ENCODE peak calls at places on chromosome 20, in nine cellular contexts. One of them, this sample, is unnamed.

GRCh38 chr20:33423141-33423834 is 20.3 kb downstream of the SNTA1 start:
- DNase-seq in HepG2: no peak
- DNase-seq in GM23338: no peak
- DNase-seq in fibroblast of lung: peak; percentile 97
- DNase-seq in GM23248: peak; percentile 88
- DNase-seq in K562: peak; percentile 91
- DNase-seq in H1: no peak
- DNase-seq in PC-9: peak; percentile 77
- DNase-seq in hepatocyte: peak; percentile 56
- DNase-seq in this sample: no peak

GRCh38 chr20:10075606-10076005 is 40.8 kb downstream of the ANKEF1 start:
- DNase-seq in PC-9: no peak
- DNase-seq in fibroblast of lung: no peak
- DNase-seq in GM23338: no peak
- DNase-seq in K562: no peak
- DNase-seq in H1: no peak
- DNase-seq in HepG2: no peak
- DNase-seq in hepatocyte: no peak
- DNase-seq in GM23248: no peak
- DNase-seq in this sample: no peak

GRCh38 chr20:46970937-46971630 is 76.4 kb downstream of the EYA2 start:
- DNase-seq in HepG2: peak; percentile 21
- DNase-seq in K562: peak; percentile 34
- DNase-seq in GM23338: peak; percentile 98
- DNase-seq in H1: no peak
- DNase-seq in PC-9: no peak
- DNase-seq in fibroblast of lung: peak; percentile 89
- DNase-seq in GM23248: peak; percentile 86
- DNase-seq in hepatocyte: peak; percentile 82
- DNase-seq in this sample: no peak

GRCh38 chr20:364905-365794 is 15.4 kb upstream of the TRIB3 start:
- DNase-seq in hepatocyte: no peak
- DNase-seq in PC-9: peak; percentile 53
- DNase-seq in H1: no peak
- DNase-seq in fibroblast of lung: no peak
- DNase-seq in HepG2: peak; percentile 68
- DNase-seq in K562: peak; percentile 86
- DNase-seq in GM23338: peak; percentile 32
- DNase-seq in GM23248: peak; percentile 57
- DNase-seq in this sample: no peak

GRCh38 chr20:46307139-46307998 is 929 bp downstream of the CDH22 start:
- DNase-seq in fibroblast of lung: peak; percentile 50
- DNase-seq in H1: peak; percentile 89
- DNase-seq in GM23248: peak; percentile 68
- DNase-seq in hepatocyte: peak; percentile 76
- DNase-seq in GM23338: peak; percentile 92
- DNase-seq in K562: peak; percentile 69
- DNase-seq in PC-9: peak; percentile 55
- DNase-seq in HepG2: peak; percentile 44
- DNase-seq in this sample: peak; percentile 63

GRCh38 chr20:24958506-24959385 is 9.7 kb downstream of the CST7 start:
- DNase-seq in HepG2: no peak
- DNase-seq in K562: no peak
- DNase-seq in fibroblast of lung: no peak
- DNase-seq in hepatocyte: no peak
- DNase-seq in H1: no peak
- DNase-seq in GM23338: no peak
- DNase-seq in PC-9: no peak
- DNase-seq in GM23248: no peak
- DNase-seq in this sample: no peak

GRCh38 chr20:47397652-47398301 is 41.3 kb upstream of the ZMYND8 start:
- DNase-seq in fibroblast of lung: no peak
- DNase-seq in HepG2: no peak
- DNase-seq in GM23338: no peak
- DNase-seq in K562: no peak
- DNase-seq in H1: no peak
- DNase-seq in GM23248: no peak
- DNase-seq in hepatocyte: no peak
- DNase-seq in PC-9: no peak
- DNase-seq in this sample: no peak

GRCh38 chr20:49980140-49981008 is 2.4 kb upstream of the SNAI1 start:
- DNase-seq in hepatocyte: no peak
- DNase-seq in GM23248: peak; percentile 47
- DNase-seq in K562: no peak
- DNase-seq in fibroblast of lung: no peak
- DNase-seq in GM23338: no peak
- DNase-seq in PC-9: no peak
- DNase-seq in H1: no peak
- DNase-seq in HepG2: no peak
- DNase-seq in this sample: no peak

GRCh38 chr20:10536531-10536930 is 101.4 kb downstream of the SLX4IP start:
- DNase-seq in HepG2: peak; percentile 61
- DNase-seq in PC-9: peak; percentile 30
- DNase-seq in hepatocyte: peak; percentile 64
- DNase-seq in GM23338: peak; percentile 77
- DNase-seq in H1: no peak
- DNase-seq in fibroblast of lung: peak; percentile 80
- DNase-seq in K562: no peak
- DNase-seq in GM23248: no peak
- DNase-seq in this sample: peak; percentile 15

GRCh38 chr20:56440346-56441007 is 27.9 kb upstream of the RTF2 start:
- DNase-seq in HepG2: no peak
- DNase-seq in K562: no peak
- DNase-seq in PC-9: no peak
- DNase-seq in H1: no peak
- DNase-seq in GM23338: no peak
- DNase-seq in hepatocyte: no peak
- DNase-seq in fibroblast of lung: no peak
- DNase-seq in GM23248: no peak
- DNase-seq in this sample: peak; percentile 11

GRCh38 chr20:43187476-43188233 is 2.1 kb downstream of the PTPRT start:
- DNase-seq in H1: peak; percentile 90
- DNase-seq in GM23248: peak; percentile 73
- DNase-seq in PC-9: peak; percentile 75
- DNase-seq in HepG2: peak; percentile 57
- DNase-seq in K562: peak; percentile 73
- DNase-seq in GM23338: peak; percentile 65
- DNase-seq in fibroblast of lung: peak; percentile 54
- DNase-seq in hepatocyte: peak; percentile 83
- DNase-seq in this sample: peak; percentile 72

GRCh38 chr20:59434950-59435349 is 134.5 kb downstream of the EDN3 start:
- DNase-seq in K562: no peak
- DNase-seq in PC-9: no peak
- DNase-seq in GM23248: no peak
- DNase-seq in GM23338: no peak
- DNase-seq in H1: no peak
- DNase-seq in HepG2: no peak
- DNase-seq in fibroblast of lung: no peak
- DNase-seq in hepatocyte: no peak
- DNase-seq in this sample: no peak

GRCh38 chr20:62806383-62807050 is 1.9 kb downstream of the OGFR start:
- DNase-seq in GM23338: no peak
- DNase-seq in HepG2: no peak
- DNase-seq in hepatocyte: no peak
- DNase-seq in GM23248: no peak
- DNase-seq in PC-9: no peak
- DNase-seq in fibroblast of lung: no peak
- DNase-seq in K562: no peak
- DNase-seq in H1: no peak
- DNase-seq in this sample: no peak

GRCh38 chr20:62809530-62810428 is 5.1 kb downstream of the OGFR start:
- DNase-seq in HepG2: no peak
- DNase-seq in PC-9: no peak
- DNase-seq in GM23248: no peak
- DNase-seq in fibroblast of lung: no peak
- DNase-seq in hepatocyte: no peak
- DNase-seq in K562: no peak
- DNase-seq in H1: no peak
- DNase-seq in GM23338: no peak
- DNase-seq in this sample: no peak

GRCh38 chr20:62808211-62808865 is 3.7 kb downstream of the OGFR start:
- DNase-seq in HepG2: peak; percentile 66
- DNase-seq in GM23248: peak; percentile 72
- DNase-seq in GM23338: peak; percentile 84
- DNase-seq in fibroblast of lung: peak; percentile 61
- DNase-seq in hepatocyte: peak; percentile 75
- DNase-seq in PC-9: peak; percentile 68
- DNase-seq in K562: peak; percentile 76
- DNase-seq in H1: peak; percentile 97
- DNase-seq in this sample: peak; percentile 52

GRCh38 chr20:62805711-62806382 is 1.2 kb downstream of the OGFR start:
- DNase-seq in fibroblast of lung: peak; percentile 39
- DNase-seq in GM23248: no peak
- DNase-seq in GM23338: no peak
- DNase-seq in hepatocyte: peak; percentile 58
- DNase-seq in H1: no peak
- DNase-seq in K562: peak; percentile 50
- DNase-seq in PC-9: no peak
- DNase-seq in HepG2: peak; percentile 90
- DNase-seq in this sample: no peak

DNA sequence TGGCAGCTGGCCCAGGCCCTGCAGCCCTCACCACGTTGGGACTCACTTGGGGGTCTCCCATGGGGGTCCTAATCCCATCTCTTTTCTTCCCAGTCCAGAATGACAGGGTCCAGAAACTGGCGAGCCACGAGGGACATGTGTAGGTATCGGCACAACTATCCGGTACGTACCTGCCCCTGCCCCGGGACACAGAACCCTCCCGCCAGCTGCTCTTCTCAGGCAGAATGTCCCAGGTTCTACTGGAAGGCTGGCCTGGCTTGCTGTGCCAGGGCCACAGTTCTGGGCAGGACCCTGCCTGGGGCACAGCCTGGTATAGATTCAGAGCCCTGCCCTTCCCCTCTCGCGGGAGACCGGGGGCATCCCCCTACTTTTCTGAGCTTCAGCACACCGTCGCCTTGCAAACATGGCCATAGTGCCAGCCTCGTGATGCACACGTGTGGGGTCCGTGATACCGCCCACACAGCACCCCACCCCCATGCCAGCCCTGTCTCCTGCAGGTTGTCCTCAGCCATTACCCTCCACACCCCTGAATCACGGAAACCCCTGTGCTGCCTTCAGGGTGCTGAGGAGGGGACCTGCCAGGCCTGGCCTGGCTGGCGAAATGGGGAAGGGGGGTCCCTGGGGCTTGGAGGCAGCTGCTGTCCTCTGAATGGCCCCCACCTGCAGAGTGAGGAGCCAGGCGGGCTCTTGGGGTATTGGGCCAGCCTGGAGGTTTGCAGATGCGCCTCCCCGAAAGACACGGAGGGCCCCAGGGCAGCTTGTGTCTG is 3.0 kb downstream of the OGFR start:
- DNase-seq in GM23248: no peak
- DNase-seq in GM23338: no peak
- DNase-seq in PC-9: no peak
- DNase-seq in K562: no peak
- DNase-seq in HepG2: no peak
- DNase-seq in fibroblast of lung: no peak
- DNase-seq in hepatocyte: no peak
- DNase-seq in H1: no peak
- DNase-seq in this sample: no peak
- H4K20me1 ChIP-seq in GM23248: no peaks in the 10 kb centered on the region
- H4K20me1 ChIP-seq in GM23338: peaks cover 7% of the 10 kb centered on the region
- H4K20me1 ChIP-seq in PC-9: peaks cover 43% of the 10 kb centered on the region
- H4K20me1 ChIP-seq in K562: peaks cover 4% of the 10 kb centered on the region
- H4K20me1 ChIP-seq in HepG2: peaks cover 15% of the 10 kb centered on the region
- H4K20me1 ChIP-seq in fibroblast of lung: no peaks in the 10 kb centered on the region
- H4K20me1 ChIP-seq in hepatocyte: peaks cover 36% of the 10 kb centered on the region
- H4K20me1 ChIP-seq in H1: peaks cover 21% of the 10 kb centered on the region
- H4K20me1 ChIP-seq in this sample: no peaks in the 10 kb centered on the region

GRCh38 chr20:51540585-51540984 is 1.9 kb downstream of the NFATC2 start:
- DNase-seq in H1: no peak
- DNase-seq in K562: no peak
- DNase-seq in PC-9: no peak
- DNase-seq in fibroblast of lung: no peak
- DNase-seq in GM23338: no peak
- DNase-seq in GM23248: no peak
- DNase-seq in hepatocyte: no peak
- DNase-seq in HepG2: no peak
- DNase-seq in this sample: no peak

GRCh38 chr20:51541189-51542032 is 1.1 kb downstream of the NFATC2 start:
- DNase-seq in GM23248: peak; percentile 32
- DNase-seq in hepatocyte: peak; percentile 83
- DNase-seq in H1: no peak
- DNase-seq in K562: peak; percentile 92
- DNase-seq in PC-9: peak; percentile 35
- DNase-seq in HepG2: peak; percentile 87
- DNase-seq in GM23338: peak; percentile 29
- DNase-seq in fibroblast of lung: peak; percentile 43
- DNase-seq in this sample: peak; percentile 85

GRCh38 chr20:51542033-51542893 is at the start of gene NFATC2:
- DNase-seq in HepG2: peak; percentile 65
- DNase-seq in PC-9: peak; percentile 76
- DNase-seq in GM23338: peak; percentile 69
- DNase-seq in hepatocyte: peak; percentile 78
- DNase-seq in fibroblast of lung: no peak
- DNase-seq in H1: peak; percentile 77
- DNase-seq in K562: peak; percentile 74
- DNase-seq in GM23248: no peak
- DNase-seq in this sample: peak; percentile 64

GRCh38 chr20:51545515-51545914 is 3.0 kb upstream of the NFATC2 start:
- DNase-seq in HepG2: no peak
- DNase-seq in hepatocyte: no peak
- DNase-seq in K562: no peak
- DNase-seq in PC-9: no peak
- DNase-seq in H1: no peak
- DNase-seq in GM23248: no peak
- DNase-seq in GM23338: no peak
- DNase-seq in fibroblast of lung: no peak
- DNase-seq in this sample: no peak

GRCh38 chr20:51542894-51543788 is 622 bp upstream of the NFATC2 start:
- DNase-seq in hepatocyte: no peak
- DNase-seq in fibroblast of lung: no peak
- DNase-seq in GM23338: no peak
- DNase-seq in K562: no peak
- DNase-seq in PC-9: no peak
- DNase-seq in H1: no peak
- DNase-seq in HepG2: no peak
- DNase-seq in GM23248: no peak
- DNase-seq in this sample: no peak
- TF ChIP-seq EZH2 in hepatocyte: no peak
- TF ChIP-seq EZH2 in fibroblast of lung: no peak
- TF ChIP-seq EZH2 in GM23338: no peak
- TF ChIP-seq EZH2 in K562: no peak
- TF ChIP-seq EZH2 in PC-9: no peak
- TF ChIP-seq EZH2 in H1: peak; percentile 45
- TF ChIP-seq EZH2 in HepG2: no peak
- TF ChIP-seq EZH2 in GM23248: no peak
- TF ChIP-seq EZH2 in this sample: no peak

GRCh38 chr20:1810572-1810925 is 84.7 kb upstream of the SIRPA start:
- DNase-seq in fibroblast of lung: no peak
- DNase-seq in GM23338: no peak
- DNase-seq in K562: no peak
- DNase-seq in HepG2: no peak
- DNase-seq in PC-9: no peak
- DNase-seq in GM23248: no peak
- DNase-seq in hepatocyte: no peak
- DNase-seq in H1: no peak
- DNase-seq in this sample: no peak
- H3K27ac ChIP-seq in fibroblast of lung: peak overlapping the region; percentile 81
- H3K27ac ChIP-seq in GM23338: no peak overlapping the region
- H3K27ac ChIP-seq in K562: no peak overlapping the region
- H3K27ac ChIP-seq in HepG2: peak overlapping the region; percentile 74
- H3K27ac ChIP-seq in PC-9: peak overlapping the region; percentile 86
- H3K27ac ChIP-seq in GM23248: peak overlapping the region; percentile 91
- H3K27ac ChIP-seq in hepatocyte: no peak overlapping the region
- H3K27ac ChIP-seq in H1: no peak overlapping the region
- H3K27ac ChIP-seq in this sample: no peak overlapping the region

GRCh38 chr20:37362821-37363220 is 16.9 kb downstream of the SRC start:
- DNase-seq in PC-9: no peak
- DNase-seq in GM23338: no peak
- DNase-seq in fibroblast of lung: no peak
- DNase-seq in GM23248: no peak
- DNase-seq in hepatocyte: no peak
- DNase-seq in HepG2: no peak
- DNase-seq in H1: no peak
- DNase-seq in K562: no peak
- DNase-seq in this sample: no peak
- H4K20me1 ChIP-seq in PC-9: peaks cover 18% of the 10 kb centered on the region
- H4K20me1 ChIP-seq in GM23338: peaks cover 3% of the 10 kb centered on the region
- H4K20me1 ChIP-seq in fibroblast of lung: no peaks in the 10 kb centered on the region
- H4K20me1 ChIP-seq in GM23248: no peaks in the 10 kb centered on the region
- H4K20me1 ChIP-seq in hepatocyte: peaks cover 78% of the 10 kb centered on the region
- H4K20me1 ChIP-seq in HepG2: peaks cover 72% of the 10 kb centered on the region
- H4K20me1 ChIP-seq in H1: peaks cover 7% of the 10 kb centered on the region
- H4K20me1 ChIP-seq in K562: peaks cover 7% of the 10 kb centered on the region
- H4K20me1 ChIP-seq in this sample: no peaks in the 10 kb centered on the region